ENCODE peak calls at places on chromosomes 6 and 20, in eight cellular contexts. One of them, this sample, is unnamed.

GRCh38 chr20:35088231-35088794 is 4.3 kb downstream of the TRPC4AP start:
- DNase-seq in RWPE1: no peak
- DNase-seq in activated CD4-positive, alpha-beta T cell treated with anti-CD3 and anti-CD28 coated beads, Interleukin-2, amount 50 U/mL, for 1 hour: no peak
- DNase-seq in WTC11: no peak
- DNase-seq in NCI-H146: no peak
- DNase-seq in NCI-H2081: no peak
- DNase-seq in fibroblast of the aortic adventitia: peak; percentile 34
- DNase-seq in SW480: no peak
- DNase-seq in this sample: no peak

GRCh38 chr6:6844451-6844974 is 256.0 kb downstream of the LY86 start:
- DNase-seq in fibroblast of the aortic adventitia: no peak
- DNase-seq in RWPE1: no peak
- DNase-seq in WTC11: no peak
- DNase-seq in SW480: no peak
- DNase-seq in activated CD4-positive, alpha-beta T cell treated with anti-CD3 and anti-CD28 coated beads, Interleukin-2, amount 50 U/mL, for 1 hour: no peak
- DNase-seq in NCI-H146: no peak
- DNase-seq in NCI-H2081: no peak
- DNase-seq in this sample: no peak

GRCh38 chr6:169450097-169450496 is 196.5 kb upstream of the THBS2 start:
- DNase-seq in SW480: no peak
- DNase-seq in activated CD4-positive, alpha-beta T cell treated with anti-CD3 and anti-CD28 coated beads, Interleukin-2, amount 50 U/mL, for 1 hour: no peak
- DNase-seq in RWPE1: no peak
- DNase-seq in NCI-H2081: no peak
- DNase-seq in fibroblast of the aortic adventitia: no peak
- DNase-seq in NCI-H146: peak; percentile 95
- DNase-seq in WTC11: no peak
- DNase-seq in this sample: peak; percentile 34

GRCh38 chr20:19621072-19621471 is 137.0 kb upstream of the RIN2 start:
- DNase-seq in NCI-H146: peak; percentile 41
- DNase-seq in fibroblast of the aortic adventitia: no peak
- DNase-seq in RWPE1: no peak
- DNase-seq in NCI-H2081: no peak
- DNase-seq in activated CD4-positive, alpha-beta T cell treated with anti-CD3 and anti-CD28 coated beads, Interleukin-2, amount 50 U/mL, for 1 hour: no peak
- DNase-seq in SW480: no peak
- DNase-seq in WTC11: no peak
- DNase-seq in this sample: peak; percentile 50

GRCh38 chr6:45920819-45921511 is 94.7 kb downstream of the CLIC5 start:
- DNase-seq in NCI-H146: no peak
- DNase-seq in activated CD4-positive, alpha-beta T cell treated with anti-CD3 and anti-CD28 coated beads, Interleukin-2, amount 50 U/mL, for 1 hour: no peak
- DNase-seq in SW480: no peak
- DNase-seq in WTC11: no peak
- DNase-seq in NCI-H2081: no peak
- DNase-seq in fibroblast of the aortic adventitia: no peak
- DNase-seq in RWPE1: no peak
- DNase-seq in this sample: no peak

GRCh38 chr6:42505377-42505702 is 53.6 kb upstream of the TRERF1 start:
- DNase-seq in NCI-H2081: no peak
- DNase-seq in NCI-H146: no peak
- DNase-seq in WTC11: no peak
- DNase-seq in fibroblast of the aortic adventitia: peak; percentile 48
- DNase-seq in SW480: no peak
- DNase-seq in activated CD4-positive, alpha-beta T cell treated with anti-CD3 and anti-CD28 coated beads, Interleukin-2, amount 50 U/mL, for 1 hour: no peak
- DNase-seq in RWPE1: peak; percentile 49
- DNase-seq in this sample: no peak

GRCh38 chr20:53967527-53967926 is 102.9 kb downstream of the BCAS1 start:
- DNase-seq in fibroblast of the aortic adventitia: no peak
- DNase-seq in NCI-H2081: no peak
- DNase-seq in activated CD4-positive, alpha-beta T cell treated with anti-CD3 and anti-CD28 coated beads, Interleukin-2, amount 50 U/mL, for 1 hour: no peak
- DNase-seq in SW480: no peak
- DNase-seq in RWPE1: no peak
- DNase-seq in NCI-H146: no peak
- DNase-seq in WTC11: no peak
- DNase-seq in this sample: no peak

GRCh38 chr6:166494757-166495486 is 91.6 kb downstream of the RAMACL start:
- DNase-seq in RWPE1: no peak
- DNase-seq in NCI-H2081: no peak
- DNase-seq in activated CD4-positive, alpha-beta T cell treated with anti-CD3 and anti-CD28 coated beads, Interleukin-2, amount 50 U/mL, for 1 hour: no peak
- DNase-seq in fibroblast of the aortic adventitia: no peak
- DNase-seq in SW480: no peak
- DNase-seq in WTC11: no peak
- DNase-seq in NCI-H146: no peak
- DNase-seq in this sample: peak; percentile 15

GRCh38 chr6:52284131-52284459 is 447 bp downstream of the MCM3 start:
- DNase-seq in WTC11: peak; percentile 76
- DNase-seq in NCI-H146: peak; percentile 79
- DNase-seq in fibroblast of the aortic adventitia: no peak
- DNase-seq in RWPE1: peak; percentile 20
- DNase-seq in SW480: peak; percentile 46
- DNase-seq in activated CD4-positive, alpha-beta T cell treated with anti-CD3 and anti-CD28 coated beads, Interleukin-2, amount 50 U/mL, for 1 hour: peak; percentile 22
- DNase-seq in NCI-H2081: peak; percentile 26
- DNase-seq in this sample: peak; percentile 95

GRCh38 chr6:6614096-6614964 is 25.8 kb downstream of the LY86 start:
- DNase-seq in NCI-H146: no peak
- DNase-seq in NCI-H2081: no peak
- DNase-seq in SW480: no peak
- DNase-seq in RWPE1: no peak
- DNase-seq in WTC11: no peak
- DNase-seq in fibroblast of the aortic adventitia: no peak
- DNase-seq in activated CD4-positive, alpha-beta T cell treated with anti-CD3 and anti-CD28 coated beads, Interleukin-2, amount 50 U/mL, for 1 hour: peak; percentile 23
- DNase-seq in this sample: no peak

GRCh38 chr20:5504061-5504739 is 187.4 kb upstream of the PROKR2 start:
- DNase-seq in NCI-H146: peak; percentile 85
- DNase-seq in WTC11: peak; percentile 30
- DNase-seq in activated CD4-positive, alpha-beta T cell treated with anti-CD3 and anti-CD28 coated beads, Interleukin-2, amount 50 U/mL, for 1 hour: no peak
- DNase-seq in RWPE1: no peak
- DNase-seq in fibroblast of the aortic adventitia: peak; percentile 54
- DNase-seq in SW480: no peak
- DNase-seq in NCI-H2081: no peak
- DNase-seq in this sample: no peak

GRCh38 chr6:148987982-148988381 is 241.2 kb downstream of the UST start:
- DNase-seq in NCI-H2081: no peak
- DNase-seq in WTC11: no peak
- DNase-seq in NCI-H146: no peak
- DNase-seq in activated CD4-positive, alpha-beta T cell treated with anti-CD3 and anti-CD28 coated beads, Interleukin-2, amount 50 U/mL, for 1 hour: no peak
- DNase-seq in RWPE1: no peak
- DNase-seq in SW480: no peak
- DNase-seq in fibroblast of the aortic adventitia: no peak
- DNase-seq in this sample: no peak

GRCh38 chr6:166026586-166027126 is 141.0 kb downstream of the TBXT start:
- DNase-seq in RWPE1: no peak
- DNase-seq in activated CD4-positive, alpha-beta T cell treated with anti-CD3 and anti-CD28 coated beads, Interleukin-2, amount 50 U/mL, for 1 hour: no peak
- DNase-seq in NCI-H2081: no peak
- DNase-seq in SW480: no peak
- DNase-seq in WTC11: no peak
- DNase-seq in NCI-H146: no peak
- DNase-seq in fibroblast of the aortic adventitia: no peak
- DNase-seq in this sample: no peak

GRCh38 chr20:59848182-59848581 is 85.3 kb downstream of the SYCP2 start:
- DNase-seq in activated CD4-positive, alpha-beta T cell treated with anti-CD3 and anti-CD28 coated beads, Interleukin-2, amount 50 U/mL, for 1 hour: no peak
- DNase-seq in RWPE1: no peak
- DNase-seq in WTC11: no peak
- DNase-seq in fibroblast of the aortic adventitia: no peak
- DNase-seq in SW480: no peak
- DNase-seq in NCI-H146: no peak
- DNase-seq in NCI-H2081: no peak
- DNase-seq in this sample: no peak

GRCh38 chr20:432677-433299 is 24.7 kb downstream of the RBCK1 start:
- DNase-seq in SW480: no peak
- DNase-seq in WTC11: no peak
- DNase-seq in activated CD4-positive, alpha-beta T cell treated with anti-CD3 and anti-CD28 coated beads, Interleukin-2, amount 50 U/mL, for 1 hour: no peak
- DNase-seq in NCI-H146: no peak
- DNase-seq in NCI-H2081: no peak
- DNase-seq in fibroblast of the aortic adventitia: no peak
- DNase-seq in RWPE1: no peak
- DNase-seq in this sample: no peak

GRCh38 chr20:44471481-44471882 is 4.2 kb upstream of the TTPAL start:
- DNase-seq in NCI-H146: peak; percentile 36
- DNase-seq in RWPE1: peak; percentile 51
- DNase-seq in NCI-H2081: no peak
- DNase-seq in fibroblast of the aortic adventitia: peak; percentile 66
- DNase-seq in SW480: peak; percentile 65
- DNase-seq in WTC11: no peak
- DNase-seq in activated CD4-positive, alpha-beta T cell treated with anti-CD3 and anti-CD28 coated beads, Interleukin-2, amount 50 U/mL, for 1 hour: no peak
- DNase-seq in this sample: peak; percentile 62

GRCh38 chr20:36149012-36149411 is 5.5 kb upstream of the EPB41L1 start:
- DNase-seq in activated CD4-positive, alpha-beta T cell treated with anti-CD3 and anti-CD28 coated beads, Interleukin-2, amount 50 U/mL, for 1 hour: no peak
- DNase-seq in WTC11: no peak
- DNase-seq in RWPE1: no peak
- DNase-seq in SW480: no peak
- DNase-seq in NCI-H146: no peak
- DNase-seq in NCI-H2081: no peak
- DNase-seq in fibroblast of the aortic adventitia: no peak
- DNase-seq in this sample: no peak

This sample was measured in mesendoderm.